ENCODE peak calls at places on chromosomes 16 and 17, in ten cellular contexts. One of them, this sample, is unnamed.

GRCh38 chr16:27154573-27155521 is 48.5 kb upstream of the KDM8 start:
- DNase-seq in epithelial cell of esophagus: peak
- DNase-seq in CD8-positive, alpha-beta T cell: peak
- DNase-seq in colonic mucosa: peak
- DNase-seq in BJ: no peak
- DNase-seq in osteocyte: no peak
- DNase-seq in endothelial cell: peak
- DNase-seq in transverse colon: peak
- DNase-seq in heart left ventricle: peak
- DNase-seq in right lobe of liver: peak
- DNase-seq in this sample: no peak

GRCh38 chr17:77394540-77395295 is 253.9 kb downstream of the SEC14L1 start:
- DNase-seq in epithelial cell of esophagus: no peak
- DNase-seq in CD8-positive, alpha-beta T cell: no peak
- DNase-seq in colonic mucosa: peak
- DNase-seq in BJ: no peak
- DNase-seq in osteocyte: no peak
- DNase-seq in endothelial cell: no peak
- DNase-seq in transverse colon: peak
- DNase-seq in heart left ventricle: no peak
- DNase-seq in right lobe of liver: no peak
- DNase-seq in this sample: no peak

GRCh38 chr16:50619702-50620491 is 61.2 kb downstream of the SNX20 start:
- DNase-seq in epithelial cell of esophagus: no peak
- DNase-seq in CD8-positive, alpha-beta T cell: no peak
- DNase-seq in colonic mucosa: no peak
- DNase-seq in BJ: no peak
- DNase-seq in osteocyte: no peak
- DNase-seq in endothelial cell: no peak
- DNase-seq in transverse colon: no peak
- DNase-seq in heart left ventricle: no peak
- DNase-seq in right lobe of liver: no peak
- DNase-seq in this sample: no peak

GRCh38 chr16:80719573-80719972 is 84.8 kb downstream of the CDYL2 start:
- DNase-seq in epithelial cell of esophagus: no peak
- DNase-seq in CD8-positive, alpha-beta T cell: peak
- DNase-seq in colonic mucosa: no peak
- DNase-seq in BJ: no peak
- DNase-seq in osteocyte: no peak
- DNase-seq in endothelial cell: no peak
- DNase-seq in transverse colon: no peak
- DNase-seq in heart left ventricle: no peak
- DNase-seq in right lobe of liver: no peak
- DNase-seq in this sample: no peak

GRCh38 chr17:55420776-55421178 is 858 bp downstream of the MMD start:
- DNase-seq in epithelial cell of esophagus: no peak
- DNase-seq in CD8-positive, alpha-beta T cell: peak
- DNase-seq in colonic mucosa: peak
- DNase-seq in BJ: no peak
- DNase-seq in osteocyte: no peak
- DNase-seq in endothelial cell: peak
- DNase-seq in transverse colon: peak
- DNase-seq in heart left ventricle: peak
- DNase-seq in right lobe of liver: peak
- DNase-seq in this sample: no peak

GRCh38 chr17:40915199-40915661 is 22.2 kb downstream of the KRT23 start:
- DNase-seq in epithelial cell of esophagus: peak
- DNase-seq in CD8-positive, alpha-beta T cell: no peak
- DNase-seq in colonic mucosa: no peak
- DNase-seq in BJ: peak
- DNase-seq in osteocyte: no peak
- DNase-seq in endothelial cell: no peak
- DNase-seq in transverse colon: no peak
- DNase-seq in heart left ventricle: no peak
- DNase-seq in right lobe of liver: no peak
- DNase-seq in this sample: peak

GRCh38 chr17:79428988-79429387 is 181.9 kb downstream of the RBFOX3 start:
- DNase-seq in epithelial cell of esophagus: no peak
- DNase-seq in CD8-positive, alpha-beta T cell: no peak
- DNase-seq in colonic mucosa: no peak
- DNase-seq in BJ: no peak
- DNase-seq in osteocyte: no peak
- DNase-seq in endothelial cell: no peak
- DNase-seq in transverse colon: no peak
- DNase-seq in heart left ventricle: no peak
- DNase-seq in right lobe of liver: no peak
- DNase-seq in this sample: no peak

GRCh38 chr17:63019138-63019873 is 53.3 kb downstream of the TANC2 start:
- DNase-seq in epithelial cell of esophagus: peak
- DNase-seq in CD8-positive, alpha-beta T cell: no peak
- DNase-seq in colonic mucosa: no peak
- DNase-seq in BJ: no peak
- DNase-seq in osteocyte: no peak
- DNase-seq in endothelial cell: no peak
- DNase-seq in transverse colon: no peak
- DNase-seq in heart left ventricle: no peak
- DNase-seq in right lobe of liver: no peak
- DNase-seq in this sample: no peak

GRCh38 chr17:8188408-8188839 is 1.6 kb downstream of the BORCS6 start:
- DNase-seq in epithelial cell of esophagus: no peak
- DNase-seq in CD8-positive, alpha-beta T cell: peak
- DNase-seq in colonic mucosa: no peak
- DNase-seq in BJ: no peak
- DNase-seq in osteocyte: no peak
- DNase-seq in endothelial cell: no peak
- DNase-seq in transverse colon: no peak
- DNase-seq in heart left ventricle: peak
- DNase-seq in right lobe of liver: no peak
- DNase-seq in this sample: no peak

GRCh38 chr17:5014357-5014756 is 16.6 kb downstream of the KIF1C start:
- DNase-seq in epithelial cell of esophagus: no peak
- DNase-seq in CD8-positive, alpha-beta T cell: no peak
- DNase-seq in colonic mucosa: no peak
- DNase-seq in BJ: no peak
- DNase-seq in osteocyte: no peak
- DNase-seq in endothelial cell: no peak
- DNase-seq in transverse colon: no peak
- DNase-seq in heart left ventricle: no peak
- DNase-seq in right lobe of liver: no peak
- DNase-seq in this sample: no peak

GRCh38 chr16:83458612-83459011 is 349.2 kb upstream of the HSBP1 start:
- DNase-seq in epithelial cell of esophagus: peak
- DNase-seq in CD8-positive, alpha-beta T cell: no peak
- DNase-seq in colonic mucosa: no peak
- DNase-seq in BJ: no peak
- DNase-seq in osteocyte: no peak
- DNase-seq in endothelial cell: no peak
- DNase-seq in transverse colon: no peak
- DNase-seq in heart left ventricle: no peak
- DNase-seq in right lobe of liver: no peak
- DNase-seq in this sample: peak

GRCh38 chr16:54277845-54278703 is 8.5 kb downstream of the IRX3 start:
- DNase-seq in epithelial cell of esophagus: no peak
- DNase-seq in CD8-positive, alpha-beta T cell: no peak
- DNase-seq in colonic mucosa: no peak
- DNase-seq in BJ: no peak
- DNase-seq in osteocyte: no peak
- DNase-seq in endothelial cell: peak
- DNase-seq in transverse colon: no peak
- DNase-seq in heart left ventricle: no peak
- DNase-seq in right lobe of liver: no peak
- DNase-seq in this sample: no peak

GRCh38 chr17:18975597-18975996 is 23.6 kb downstream of the SLC5A10 start:
- DNase-seq in epithelial cell of esophagus: no peak
- DNase-seq in CD8-positive, alpha-beta T cell: no peak
- DNase-seq in colonic mucosa: no peak
- DNase-seq in BJ: no peak
- DNase-seq in osteocyte: no peak
- DNase-seq in endothelial cell: no peak
- DNase-seq in transverse colon: no peak
- DNase-seq in heart left ventricle: no peak
- DNase-seq in right lobe of liver: no peak
- DNase-seq in this sample: no peak

GRCh38 chr16:47204736-47205499 is 61.2 kb upstream of the NETO2 start:
- DNase-seq in epithelial cell of esophagus: no peak
- DNase-seq in CD8-positive, alpha-beta T cell: no peak
- DNase-seq in colonic mucosa: no peak
- DNase-seq in BJ: no peak
- DNase-seq in osteocyte: no peak
- DNase-seq in endothelial cell: no peak
- DNase-seq in transverse colon: no peak
- DNase-seq in heart left ventricle: no peak
- DNase-seq in right lobe of liver: no peak
- DNase-seq in this sample: no peak

DNA sequence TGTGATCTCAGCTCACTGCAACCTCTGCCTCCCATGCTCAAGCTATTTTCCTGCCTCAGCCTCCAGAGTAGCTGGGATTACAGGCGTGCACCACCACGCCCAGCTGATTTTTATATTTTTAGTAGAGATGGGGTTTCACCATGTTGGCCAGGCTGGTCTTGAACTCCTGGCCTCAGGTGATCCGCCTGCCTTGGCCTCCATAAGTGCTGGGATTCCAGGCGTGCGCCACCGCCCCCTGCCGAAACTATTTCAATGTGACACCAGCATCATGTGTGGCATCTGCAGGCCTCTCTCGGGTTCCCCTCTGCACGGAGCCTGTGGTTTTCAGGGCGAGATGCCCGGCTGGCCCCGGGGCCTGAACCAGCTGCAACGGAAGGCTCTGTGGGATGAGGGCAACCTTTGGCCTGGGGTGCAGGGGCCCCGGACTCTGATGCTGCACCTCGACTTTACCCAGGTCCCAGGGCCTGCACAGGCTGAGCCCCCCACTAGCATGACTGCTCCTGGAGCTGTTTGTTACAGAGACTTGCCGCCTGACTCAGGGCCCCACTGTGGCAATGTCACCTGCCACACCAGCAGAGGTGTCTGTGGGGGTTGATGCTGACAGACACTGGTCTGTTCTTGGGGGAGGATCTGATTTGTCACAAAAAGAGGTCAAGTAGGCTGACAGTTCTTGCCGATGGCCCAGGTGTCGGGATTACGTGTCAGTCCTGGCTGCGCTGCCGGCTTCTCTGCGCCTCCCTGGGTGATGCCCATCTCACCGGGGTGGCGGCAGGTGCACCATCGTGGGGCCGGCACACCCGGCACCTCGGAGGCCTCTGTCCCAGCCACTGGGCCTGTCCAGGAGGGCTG is 8.6 kb upstream of the TEX19 start:
- DNase-seq in epithelial cell of esophagus: no peak
- DNase-seq in CD8-positive, alpha-beta T cell: peak
- DNase-seq in colonic mucosa: no peak
- DNase-seq in BJ: no peak
- DNase-seq in osteocyte: no peak
- DNase-seq in endothelial cell: no peak
- DNase-seq in transverse colon: peak
- DNase-seq in heart left ventricle: no peak
- DNase-seq in right lobe of liver: no peak
- DNase-seq in this sample: no peak
- TF ChIP-seq CTCF in epithelial cell of esophagus: no peak
- TF ChIP-seq CTCF in CD8-positive, alpha-beta T cell: no peak
- TF ChIP-seq CTCF in colonic mucosa: no peak
- TF ChIP-seq CTCF in BJ: no peak
- TF ChIP-seq CTCF in osteocyte: no peak
- TF ChIP-seq CTCF in endothelial cell: no peak
- TF ChIP-seq CTCF in transverse colon: no peak
- TF ChIP-seq CTCF in heart left ventricle: no peak
- TF ChIP-seq CTCF in right lobe of liver: no peak
- TF ChIP-seq CTCF in this sample: peak

GRCh38 chr17:69713815-69714214 is 299.3 kb downstream of the MAP2K6 start:
- DNase-seq in epithelial cell of esophagus: no peak
- DNase-seq in CD8-positive, alpha-beta T cell: no peak
- DNase-seq in colonic mucosa: no peak
- DNase-seq in BJ: no peak
- DNase-seq in osteocyte: no peak
- DNase-seq in endothelial cell: no peak
- DNase-seq in transverse colon: no peak
- DNase-seq in heart left ventricle: no peak
- DNase-seq in right lobe of liver: no peak
- DNase-seq in this sample: no peak
- TF ChIP-seq CTCF in epithelial cell of esophagus: no peak
- TF ChIP-seq CTCF in CD8-positive, alpha-beta T cell: no peak
- TF ChIP-seq CTCF in colonic mucosa: no peak
- TF ChIP-seq CTCF in BJ: no peak
- TF ChIP-seq CTCF in osteocyte: no peak
- TF ChIP-seq CTCF in endothelial cell: no peak
- TF ChIP-seq CTCF in transverse colon: no peak
- TF ChIP-seq CTCF in heart left ventricle: no peak
- TF ChIP-seq CTCF in right lobe of liver: no peak
- TF ChIP-seq CTCF in this sample: no peak

GRCh38 chr16:1105888-1106620 is 10.0 kb upstream of the C1QTNF8 start:
- DNase-seq in epithelial cell of esophagus: peak
- DNase-seq in CD8-positive, alpha-beta T cell: peak
- DNase-seq in colonic mucosa: peak
- DNase-seq in BJ: no peak
- DNase-seq in osteocyte: peak
- DNase-seq in endothelial cell: peak
- DNase-seq in transverse colon: peak
- DNase-seq in heart left ventricle: peak
- DNase-seq in right lobe of liver: peak
- DNase-seq in this sample: no peak
- TF ChIP-seq CTCF in epithelial cell of esophagus: peak
- TF ChIP-seq CTCF in CD8-positive, alpha-beta T cell: peak
- TF ChIP-seq CTCF in colonic mucosa: peak
- TF ChIP-seq CTCF in BJ: peak
- TF ChIP-seq CTCF in osteocyte: peak
- TF ChIP-seq CTCF in endothelial cell: peak
- TF ChIP-seq CTCF in transverse colon: peak
- TF ChIP-seq CTCF in heart left ventricle: peak
- TF ChIP-seq CTCF in right lobe of liver: peak
- TF ChIP-seq CTCF in this sample: peak

GRCh38 chr16:21613361-21613760 is 14.0 kb downstream of the METTL9 start:
- DNase-seq in epithelial cell of esophagus: no peak
- DNase-seq in CD8-positive, alpha-beta T cell: no peak
- DNase-seq in colonic mucosa: no peak
- DNase-seq in BJ: no peak
- DNase-seq in osteocyte: no peak
- DNase-seq in endothelial cell: no peak
- DNase-seq in transverse colon: no peak
- DNase-seq in heart left ventricle: no peak
- DNase-seq in right lobe of liver: no peak
- DNase-seq in this sample: no peak

GRCh38 chr16:21611546-21612384 is 12.4 kb downstream of the METTL9 start:
- DNase-seq in epithelial cell of esophagus: peak
- DNase-seq in CD8-positive, alpha-beta T cell: peak
- DNase-seq in colonic mucosa: no peak
- DNase-seq in BJ: no peak
- DNase-seq in osteocyte: no peak
- DNase-seq in endothelial cell: no peak
- DNase-seq in transverse colon: no peak
- DNase-seq in heart left ventricle: no peak
- DNase-seq in right lobe of liver: no peak
- DNase-seq in this sample: no peak

GRCh38 chr16:21611178-21611545 is 11.8 kb downstream of the METTL9 start:
- DNase-seq in epithelial cell of esophagus: peak
- DNase-seq in CD8-positive, alpha-beta T cell: no peak
- DNase-seq in colonic mucosa: no peak
- DNase-seq in BJ: no peak
- DNase-seq in osteocyte: no peak
- DNase-seq in endothelial cell: no peak
- DNase-seq in transverse colon: no peak
- DNase-seq in heart left ventricle: no peak
- DNase-seq in right lobe of liver: no peak
- DNase-seq in this sample: no peak

GRCh38 chr16:21618261-21618660 is 18.9 kb downstream of the METTL9 start:
- DNase-seq in epithelial cell of esophagus: no peak
- DNase-seq in CD8-positive, alpha-beta T cell: no peak
- DNase-seq in colonic mucosa: no peak
- DNase-seq in BJ: no peak
- DNase-seq in osteocyte: no peak
- DNase-seq in endothelial cell: no peak
- DNase-seq in transverse colon: no peak
- DNase-seq in heart left ventricle: no peak
- DNase-seq in right lobe of liver: no peak
- DNase-seq in this sample: no peak

GRCh38 chr16:21614896-21615295 is 15.5 kb downstream of the METTL9 start:
- DNase-seq in epithelial cell of esophagus: no peak
- DNase-seq in CD8-positive, alpha-beta T cell: no peak
- DNase-seq in colonic mucosa: no peak
- DNase-seq in BJ: no peak
- DNase-seq in osteocyte: no peak
- DNase-seq in endothelial cell: no peak
- DNase-seq in transverse colon: no peak
- DNase-seq in heart left ventricle: no peak
- DNase-seq in right lobe of liver: no peak
- DNase-seq in this sample: no peak
- TF ChIP-seq CTCF in epithelial cell of esophagus: peak
- TF ChIP-seq CTCF in CD8-positive, alpha-beta T cell: no peak
- TF ChIP-seq CTCF in colonic mucosa: no peak
- TF ChIP-seq CTCF in BJ: no peak
- TF ChIP-seq CTCF in osteocyte: no peak
- TF ChIP-seq CTCF in endothelial cell: peak
- TF ChIP-seq CTCF in transverse colon: no peak
- TF ChIP-seq CTCF in heart left ventricle: no peak
- TF ChIP-seq CTCF in right lobe of liver: no peak
- TF ChIP-seq CTCF in this sample: no peak